ENCODE peak calls at places on chromosomes 1 and 21, in seven cellular contexts. One of them, this sample, is unnamed.
A peak's percentile ranks its signal among the peaks of the same experiment; 100 is the strongest.

GRCh38 chr21:43328591-43329360 is 98.2 kb downstream of the SIK1 start:
- DNase-seq in A549: no peak
- DNase-seq in adrenal gland: no peak
- DNase-seq in K562: no peak
- DNase-seq in heart left ventricle: peak; percentile 13
- DNase-seq in tibial nerve: no peak
- DNase-seq in body of pancreas: no peak
- DNase-seq in this sample: no peak

GRCh38 chr1:9877962-9878361 is 32.1 kb downstream of the CTNNBIP1 start:
- DNase-seq in K562: no peak
- DNase-seq in heart left ventricle: no peak
- DNase-seq in tibial nerve: no peak
- DNase-seq in adrenal gland: no peak
- DNase-seq in A549: no peak
- DNase-seq in body of pancreas: no peak
- DNase-seq in this sample: no peak

GRCh38 chr1:168794057-168794456 is 65.1 kb upstream of the DPT start:
- DNase-seq in adrenal gland: no peak
- DNase-seq in heart left ventricle: no peak
- DNase-seq in K562: no peak
- DNase-seq in A549: no peak
- DNase-seq in tibial nerve: no peak
- DNase-seq in body of pancreas: no peak
- DNase-seq in this sample: no peak

GRCh38 chr21:33042812-33043211 is 17.1 kb downstream of the OLIG2 start:
- DNase-seq in tibial nerve: no peak
- DNase-seq in body of pancreas: no peak
- DNase-seq in A549: peak; percentile 8
- DNase-seq in heart left ventricle: no peak
- DNase-seq in K562: no peak
- DNase-seq in adrenal gland: no peak
- DNase-seq in this sample: no peak

GRCh38 chr1:88684482-88685238 is 587 bp downstream of the PKN2 start:
- DNase-seq in A549: peak; percentile 40
- DNase-seq in adrenal gland: peak; percentile 64
- DNase-seq in K562: peak; percentile 67
- DNase-seq in body of pancreas: peak; percentile 62
- DNase-seq in heart left ventricle: peak; percentile 52
- DNase-seq in tibial nerve: peak; percentile 35
- DNase-seq in this sample: peak; percentile 33

GRCh38 chr1:6099297-6099696 is 53.6 kb downstream of the KCNAB2 start:
- DNase-seq in K562: no peak
- DNase-seq in body of pancreas: no peak
- DNase-seq in heart left ventricle: peak; percentile 22
- DNase-seq in A549: no peak
- DNase-seq in adrenal gland: no peak
- DNase-seq in tibial nerve: no peak
- DNase-seq in this sample: no peak

GRCh38 chr1:226660410-226661182 is 78.5 kb downstream of the ITPKB start:
- DNase-seq in body of pancreas: no peak
- DNase-seq in A549: no peak
- DNase-seq in adrenal gland: peak; percentile 54
- DNase-seq in heart left ventricle: peak; percentile 78
- DNase-seq in tibial nerve: no peak
- DNase-seq in K562: no peak
- DNase-seq in this sample: no peak

GRCh38 chr21:37300114-37300746 is 33.1 kb upstream of the VPS26C start:
- DNase-seq in A549: no peak
- DNase-seq in adrenal gland: no peak
- DNase-seq in K562: no peak
- DNase-seq in tibial nerve: no peak
- DNase-seq in heart left ventricle: no peak
- DNase-seq in body of pancreas: no peak
- DNase-seq in this sample: no peak

GRCh38 chr1:237677979-237678378 is 212.7 kb downstream of the ZP4 start:
- DNase-seq in body of pancreas: no peak
- DNase-seq in adrenal gland: no peak
- DNase-seq in A549: no peak
- DNase-seq in tibial nerve: no peak
- DNase-seq in heart left ventricle: no peak
- DNase-seq in K562: no peak
- DNase-seq in this sample: no peak

GRCh38 chr1:51907079-51907702 is 28.7 kb upstream of the NRDC start:
- DNase-seq in body of pancreas: no peak
- DNase-seq in adrenal gland: no peak
- DNase-seq in heart left ventricle: no peak
- DNase-seq in A549: no peak
- DNase-seq in K562: no peak
- DNase-seq in tibial nerve: no peak
- DNase-seq in this sample: no peak

GRCh38 chr1:150912623-150913022 is 13.5 kb upstream of the SETDB1 start:
- DNase-seq in K562: no peak
- DNase-seq in adrenal gland: no peak
- DNase-seq in A549: no peak
- DNase-seq in heart left ventricle: no peak
- DNase-seq in tibial nerve: no peak
- DNase-seq in body of pancreas: no peak
- DNase-seq in this sample: no peak

GRCh38 chr1:91793189-91793588 is 92.8 kb downstream of the TGFBR3 start:
- DNase-seq in tibial nerve: no peak
- DNase-seq in heart left ventricle: no peak
- DNase-seq in adrenal gland: no peak
- DNase-seq in K562: no peak
- DNase-seq in A549: no peak
- DNase-seq in body of pancreas: no peak
- DNase-seq in this sample: no peak

GRCh38 chr21:37560385-37560784 is 193.8 kb downstream of the DYRK1A start:
- DNase-seq in heart left ventricle: peak; percentile 72
- DNase-seq in K562: no peak
- DNase-seq in tibial nerve: no peak
- DNase-seq in body of pancreas: no peak
- DNase-seq in A549: no peak
- DNase-seq in adrenal gland: no peak
- DNase-seq in this sample: no peak

GRCh38 chr1:26405281-26405915 is 5.2 kb upstream of the LIN28A start:
- DNase-seq in A549: no peak
- DNase-seq in body of pancreas: no peak
- DNase-seq in K562: no peak
- DNase-seq in tibial nerve: no peak
- DNase-seq in adrenal gland: no peak
- DNase-seq in heart left ventricle: no peak
- DNase-seq in this sample: no peak

GRCh38 chr1:32151319-32151787 is 28.1 kb upstream of the TXLNA start:
- DNase-seq in A549: no peak
- DNase-seq in heart left ventricle: no peak
- DNase-seq in K562: no peak
- DNase-seq in tibial nerve: no peak
- DNase-seq in body of pancreas: no peak
- DNase-seq in adrenal gland: no peak
- DNase-seq in this sample: no peak

GRCh38 chr1:92482665-92483441 is 3.9 kb downstream of the GFI1 start:
- DNase-seq in heart left ventricle: no peak
- DNase-seq in body of pancreas: peak; percentile 45
- DNase-seq in K562: no peak
- DNase-seq in tibial nerve: no peak
- DNase-seq in adrenal gland: no peak
- DNase-seq in A549: no peak
- DNase-seq in this sample: no peak

GRCh38 chr1:216221260-216221700 is 202.0 kb downstream of the USH2A start:
- DNase-seq in heart left ventricle: no peak
- DNase-seq in body of pancreas: peak; percentile 54
- DNase-seq in K562: no peak
- DNase-seq in adrenal gland: peak; percentile 26
- DNase-seq in tibial nerve: peak; percentile 75
- DNase-seq in A549: peak; percentile 31
- DNase-seq in this sample: no peak

GRCh38 chr1:244665771-244666217 is 12.9 kb downstream of the DESI2 start:
- DNase-seq in body of pancreas: no peak
- DNase-seq in adrenal gland: no peak
- DNase-seq in K562: no peak
- DNase-seq in A549: no peak
- DNase-seq in heart left ventricle: no peak
- DNase-seq in tibial nerve: no peak
- DNase-seq in this sample: no peak

GRCh38 chr1:14598498-14599172 is at the start of gene KAZN:
- DNase-seq in adrenal gland: no peak
- DNase-seq in body of pancreas: peak; percentile 18
- DNase-seq in K562: peak; percentile 34
- DNase-seq in tibial nerve: no peak
- DNase-seq in heart left ventricle: no peak
- DNase-seq in A549: no peak
- DNase-seq in this sample: no peak

GRCh38 chr1:14599173-14599754 is 779 bp downstream of the KAZN start:
- DNase-seq in body of pancreas: no peak
- DNase-seq in heart left ventricle: peak; percentile 27
- DNase-seq in adrenal gland: no peak
- DNase-seq in A549: no peak
- DNase-seq in K562: peak; percentile 15
- DNase-seq in tibial nerve: no peak
- DNase-seq in this sample: no peak

GRCh38 chr1:14596591-14596990 is 1.9 kb upstream of the KAZN start:
- DNase-seq in body of pancreas: no peak
- DNase-seq in A549: no peak
- DNase-seq in tibial nerve: no peak
- DNase-seq in adrenal gland: no peak
- DNase-seq in heart left ventricle: no peak
- DNase-seq in K562: no peak
- DNase-seq in this sample: no peak

GRCh38 chr1:14598007-14598497 is 433 bp upstream of the KAZN start:
- DNase-seq in adrenal gland: no peak
- DNase-seq in A549: no peak
- DNase-seq in heart left ventricle: no peak
- DNase-seq in tibial nerve: no peak
- DNase-seq in body of pancreas: no peak
- DNase-seq in K562: peak; percentile 22
- DNase-seq in this sample: no peak

DNA sequence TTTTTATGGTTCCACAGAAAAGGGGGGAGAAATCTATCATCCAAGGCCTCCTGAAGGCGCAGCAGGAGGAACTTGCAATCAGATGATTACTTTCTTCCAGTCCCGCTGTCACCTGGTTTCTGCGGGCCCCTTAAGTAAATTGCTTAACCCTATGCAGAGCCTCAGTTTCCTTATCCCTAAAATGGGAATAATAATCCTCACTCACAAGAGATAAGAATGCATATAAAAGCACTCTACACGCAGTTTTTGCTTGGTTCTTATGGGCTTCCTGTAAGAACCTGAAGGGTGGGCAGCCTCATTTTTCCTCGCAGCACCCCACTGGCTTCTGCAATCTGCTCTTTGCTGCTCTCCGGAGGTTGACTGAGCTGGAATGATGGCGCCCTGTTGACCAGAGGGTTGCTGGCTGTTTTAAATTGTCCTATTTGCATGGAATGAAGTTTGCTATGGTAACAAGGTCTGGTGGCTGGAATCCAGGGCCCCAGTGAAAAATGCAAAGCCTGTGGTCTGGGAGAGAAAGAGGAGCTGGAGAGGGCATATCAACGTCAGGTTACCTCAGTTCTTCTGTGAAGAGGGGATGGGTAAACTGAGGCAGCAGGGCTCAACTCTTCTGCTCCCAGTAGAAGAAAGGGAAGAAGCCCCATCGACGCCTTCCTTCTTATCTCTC is 1.0 kb upstream of the KAZN start:
- DNase-seq in heart left ventricle: no peak
- DNase-seq in tibial nerve: no peak
- DNase-seq in body of pancreas: no peak
- DNase-seq in K562: no peak
- DNase-seq in adrenal gland: no peak
- DNase-seq in A549: no peak
- DNase-seq in this sample: no peak
- H3K4me3 ChIP-seq in heart left ventricle: no peak overlapping the region
- H3K4me3 ChIP-seq in tibial nerve: no peak overlapping the region
- H3K4me3 ChIP-seq in body of pancreas: no peak overlapping the region
- H3K4me3 ChIP-seq in K562: no peak overlapping the region
- H3K4me3 ChIP-seq in adrenal gland: no peak overlapping the region
- H3K4me3 ChIP-seq in A549: no peak overlapping the region
- H3K4me3 ChIP-seq in this sample: no peak overlapping the region

DNA sequence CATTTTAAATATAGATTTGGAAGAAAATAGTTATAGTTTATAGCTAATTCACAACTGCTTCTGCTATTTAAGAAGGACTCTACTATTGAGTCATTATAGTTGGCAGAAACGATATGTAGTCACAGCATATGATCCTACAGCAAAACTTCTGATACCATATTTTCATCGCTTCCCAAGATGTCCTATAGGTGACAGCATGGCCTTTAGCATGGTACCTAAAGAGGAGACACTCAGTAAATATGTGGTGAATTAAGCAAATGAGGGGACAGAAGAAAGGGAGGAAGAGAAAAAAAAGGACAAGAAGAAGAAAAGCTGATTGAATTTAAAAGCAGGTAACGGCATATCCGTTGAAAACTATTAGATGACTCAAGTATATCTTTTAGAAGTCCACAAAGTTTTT is 77.2 kb downstream of the PTGER3 start:
- DNase-seq in adrenal gland: no peak
- DNase-seq in tibial nerve: no peak
- DNase-seq in K562: no peak
- DNase-seq in heart left ventricle: no peak
- DNase-seq in A549: no peak
- DNase-seq in body of pancreas: no peak
- DNase-seq in this sample: no peak
- TF ChIP-seq CTCF in adrenal gland: no peak
- TF ChIP-seq CTCF in tibial nerve: no peak
- TF ChIP-seq CTCF in K562: peak; percentile 54
- TF ChIP-seq CTCF in heart left ventricle: no peak
- TF ChIP-seq CTCF in A549: no peak
- TF ChIP-seq CTCF in body of pancreas: no peak
- TF ChIP-seq CTCF in this sample: no peak

GRCh38 chr1:8858112-8858668 is 20.3 kb downstream of the ENO1 start:
- DNase-seq in K562: no peak
- DNase-seq in adrenal gland: peak; percentile 53
- DNase-seq in tibial nerve: peak; percentile 26
- DNase-seq in heart left ventricle: peak; percentile 48
- DNase-seq in body of pancreas: no peak
- DNase-seq in A549: no peak
- DNase-seq in this sample: no peak
- TF ChIP-seq POLR2A in K562: peak; percentile 10
- TF ChIP-seq POLR2A in adrenal gland: no peak
- TF ChIP-seq POLR2A in tibial nerve: no peak
- TF ChIP-seq POLR2A in heart left ventricle: no peak
- TF ChIP-seq POLR2A in body of pancreas: no peak
- TF ChIP-seq POLR2A in A549: no peak
- TF ChIP-seq POLR2A in this sample: no peak

DNA sequence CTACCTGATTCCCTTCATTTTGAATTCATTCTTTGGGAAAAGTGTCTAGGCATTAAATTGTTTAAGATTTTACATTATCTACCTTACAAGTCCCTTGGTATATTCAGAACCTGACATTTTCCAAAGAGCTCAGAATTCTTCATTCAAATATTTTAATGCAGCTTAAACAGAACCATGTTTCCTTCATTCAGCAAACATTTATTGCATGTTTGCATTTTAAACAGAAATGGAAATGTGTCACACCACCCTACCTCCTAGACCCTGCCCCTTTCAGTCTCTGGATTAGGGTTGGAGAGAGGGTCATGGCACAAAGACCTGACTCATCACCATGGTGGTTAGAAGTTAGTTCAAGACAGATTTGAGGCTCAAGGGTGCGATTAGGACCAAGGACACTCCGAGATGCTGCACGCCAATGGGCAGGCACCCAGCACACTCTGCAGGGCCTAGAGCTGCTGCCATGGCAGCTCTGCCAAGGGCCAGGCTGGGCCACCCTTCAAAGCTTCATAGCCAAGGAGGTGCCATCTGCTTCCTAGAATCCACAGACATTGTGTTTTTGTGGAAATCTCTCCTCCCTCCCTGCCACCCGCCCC is 86.9 kb downstream of the NAV1 start:
- DNase-seq in A549: no peak
- DNase-seq in heart left ventricle: no peak
- DNase-seq in adrenal gland: no peak
- DNase-seq in K562: no peak
- DNase-seq in body of pancreas: no peak
- DNase-seq in tibial nerve: no peak
- DNase-seq in this sample: no peak
- H3K4me3 ChIP-seq in A549: no peak overlapping the region
- H3K4me3 ChIP-seq in heart left ventricle: no peak overlapping the region
- H3K4me3 ChIP-seq in adrenal gland: no peak overlapping the region
- H3K4me3 ChIP-seq in K562: no peak overlapping the region
- H3K4me3 ChIP-seq in body of pancreas: no peak overlapping the region
- H3K4me3 ChIP-seq in tibial nerve: no peak overlapping the region
- H3K4me3 ChIP-seq in this sample: no peak overlapping the region

This sample was measured in lower leg skin.